ENCODE peak calls at places on chromosomes 6 and 20, in five cellular contexts. G is AG09309, U is epithelial cell of prostate, X is fibroblast of lung, B is cerebellum. T is an unnamed sample.

GRCh38 chr6:37210313-37210898 is 40.5 kb downstream of the PIM1 start:
- DNase-seq in G (peak), U (peak), X (peak), B (peak), T (peak)

GRCh38 chr20:52110456-52110855 is 81.1 kb downstream of the ZFP64 start:
- DNase-seq in G (no peak), U (no peak), X (no peak), B (no peak), T (no peak)

GRCh38 chr20:41179961-41180360 is 42.6 kb downstream of the PLCG1 start:
- DNase-seq in G (no peak), U (no peak), X (no peak), B (peak), T (no peak)

GRCh38 chr6:30441171-30441570 is 48.1 kb upstream of the HLA-E start:
- DNase-seq in G (no peak), U (peak), X (no peak), B (no peak), T (no peak)

GRCh38 chr6:41442800-41443501 is 103.2 kb upstream of the FOXP4 start:
- DNase-seq in G (no peak), U (no peak), X (peak), B (no peak), T (no peak)

GRCh38 chr6:14265049-14266021 is 147.8 kb downstream of the CD83 start:
- DNase-seq in G (no peak), U (no peak), X (no peak), B (no peak), T (no peak)

GRCh38 chr6:167666571-167667203 is 160.0 kb upstream of the AFDN start:
- DNase-seq in G (no peak), U (no peak), X (no peak), B (no peak), T (no peak)

GRCh38 chr6:38554700-38555413 is 84.9 kb downstream of the BTBD9 start:
- DNase-seq in G (peak), U (no peak), X (peak), B (peak), T (no peak)

GRCh38 chr20:34581341-34582189 is 23.0 kb downstream of the MAP1LC3A start:
- DNase-seq in G (no peak), U (no peak), X (peak), B (no peak), T (no peak)

GRCh38 chr6:116764961-116765841 is at the start of gene FAM162B:
- DNase-seq in G (no peak), U (no peak), X (peak), B (no peak), T (no peak)

T was measured in smooth muscle cell of the brain vasculature.